ENCODE peak calls at places on chromosomes 3 and 15, in eight cellular contexts. A, C, V, W, O, X, D and I are unnamed samples.

GRCh38 chr3:27720899-27721716 is 1.0 kb downstream of the EOMES start:
- DNase-seq in A (no peak), O (no peak), C (no peak), D (no peak), W (no peak), X (no peak), V (no peak), I (no peak)

GRCh38 chr15:72836676-72837325 is 53.2 kb upstream of the ADPGK start:
- DNase-seq in O (no peak), V (no peak), C (no peak), D (no peak), A (no peak), X (no peak), W (no peak), I (no peak)

GRCh38 chr15:63104727-63105126 is 16.9 kb upstream of the LACTB start:
- DNase-seq in C (no peak), O (peak), D (peak), V (no peak), A (no peak), X (no peak), W (no peak), I (no peak)

GRCh38 chr3:34277110-34277509 is 478.7 kb downstream of the PDCD6IP start:
- DNase-seq in A (no peak), C (no peak), D (no peak), W (no peak), O (no peak), X (no peak), V (no peak), I (no peak)

GRCh38 chr3:128320551-128321340 is 145.9 kb downstream of the DNAJB8 start:
- DNase-seq in X (no peak), V (no peak), W (no peak), A (no peak), D (no peak), C (no peak), O (no peak), I (no peak)

GRCh38 chr15:41490355-41490754 is 3.3 kb upstream of the ITPKA start:
- DNase-seq in X (peak), W (no peak), A (no peak), V (no peak), O (peak), C (no peak), D (peak), I (peak)

GRCh38 chr3:73052857-73053256 is 8.6 kb upstream of the EBLN2 start:
- DNase-seq in D (no peak), C (peak), W (no peak), V (no peak), A (no peak), X (no peak), O (no peak), I (no peak)

GRCh38 chr3:41167722-41168497 is 31.4 kb upstream of the CTNNB1 start:
- DNase-seq in D (no peak), V (no peak), C (no peak), O (no peak), W (no peak), A (no peak), X (no peak), I (no peak)

GRCh38 chr15:48028712-48029111 is 92.1 kb upstream of the SLC24A5 start:
- DNase-seq in D (no peak), W (no peak), O (no peak), V (no peak), C (no peak), A (no peak), X (no peak), I (no peak)

GRCh38 chr3:143973352-143974021 is 1.9 kb downstream of the DIPK2A start:
- DNase-seq in V (no peak), D (peak), C (peak), X (no peak), W (no peak), O (peak), A (no peak), I (no peak)

GRCh38 chr15:101250931-101251829 is 668 bp downstream of the CHSY1 start:
- DNase-seq in V (no peak), O (no peak), C (peak), W (peak), D (no peak), X (no peak), A (peak), I (no peak)